ENCODE peak calls at places on chromosomes 6 and 20, in seven cellular contexts. Z is GM23248, H is GM13976, J is ovary, T is NCI-H187 treated with DMSO at 0.1 percent for 48 hours, E is body of pancreas, V is nephron progenitor cell. D is an unnamed sample.

GRCh38 chr6:37083243-37084138 is 78.0 kb downstream of the FGD2 start:
- DNase-seq in T (no peak), E (peak), Z (peak), H (no peak), V (no peak), J (peak), D (no peak)

GRCh38 chr6:16398587-16398986 is 160.2 kb downstream of the GMPR start:
- DNase-seq in Z (peak), V (no peak), E (no peak), J (no peak), T (no peak), H (no peak), D (no peak)

GRCh38 chr6:100701728-100702127 is 179.4 kb downstream of the ASCC3 start:
- DNase-seq in E (no peak), T (no peak), V (no peak), Z (no peak), H (no peak), J (no peak), D (no peak)

GRCh38 chr20:36988494-36988966 is 37.0 kb upstream of the SAMHD1 start:
- DNase-seq in E (no peak), Z (peak), H (no peak), V (no peak), J (no peak), T (no peak), D (no peak)

GRCh38 chr6:19831358-19831757 is 5.8 kb upstream of the ID4 start:
- DNase-seq in Z (no peak), H (no peak), T (no peak), V (no peak), J (no peak), E (no peak), D (no peak)

GRCh38 chr6:155254139-155254538 is 9.7 kb upstream of the CLDN20 start:
- DNase-seq in E (no peak), V (no peak), J (no peak), T (no peak), H (no peak), Z (no peak), D (no peak)

GRCh38 chr20:24996449-24997195 is 4.1 kb upstream of the APMAP start:
- DNase-seq in Z (no peak), E (peak), J (no peak), T (no peak), H (no peak), V (no peak), D (no peak)

GRCh38 chr6:111600588-111601440 is 4.9 kb downstream of the TRAF3IP2 start:
- DNase-seq in Z (peak), H (no peak), V (no peak), T (no peak), E (peak), J (no peak), D (no peak)

GRCh38 chr6:11851405-11851804 is 72.8 kb upstream of the ADTRP start:
- DNase-seq in E (no peak), Z (peak), T (peak), H (no peak), J (no peak), V (no peak), D (no peak)

GRCh38 chr6:104705095-104705707 is 154.5 kb downstream of the HACE1 start:
- DNase-seq in E (peak), T (no peak), H (no peak), V (no peak), Z (peak), J (no peak), D (no peak)

GRCh38 chr20:14617123-14617522 is 279.7 kb upstream of the FLRT3 start:
- DNase-seq in J (no peak), V (no peak), H (no peak), T (no peak), Z (peak), E (no peak), D (no peak)

GRCh38 chr20:40860487-40860902 is 168.1 kb upstream of the TOP1 start:
- DNase-seq in E (no peak), J (no peak), H (no peak), T (no peak), V (no peak), Z (peak), D (no peak)

GRCh38 chr6:158629376-158630221 is 14.9 kb downstream of the DYNLT1 start:
- DNase-seq in H (peak), E (peak), J (no peak), Z (no peak), V (peak), T (no peak), D (no peak)

GRCh38 chr6:168967556-168967955 is 286.1 kb downstream of the THBS2 start:
- DNase-seq in T (no peak), E (no peak), Z (no peak), V (no peak), H (no peak), J (no peak), D (no peak)

GRCh38 chr6:3102875-3103274 is 15.6 kb upstream of the BPHL start:
- DNase-seq in Z (peak), H (no peak), T (no peak), J (no peak), E (no peak), V (no peak), D (no peak)

GRCh38 chr6:100382767-100383195 is 81.9 kb downstream of the SIM1 start:
- DNase-seq in E (no peak), H (no peak), T (no peak), J (no peak), V (no peak), Z (peak), D (no peak)

GRCh38 chr6:158068893-158069799 is 87.5 kb downstream of the SYNJ2 start:
- DNase-seq in Z (peak), E (peak), T (peak), H (no peak), V (no peak), J (no peak), D (no peak)

GRCh38 chr6:41723178-41723935 is 12.1 kb downstream of the TFEB start:
- DNase-seq in J (no peak), T (no peak), E (peak), Z (peak), V (peak), H (peak), D (peak)

GRCh38 chr6:111957623-111958315 is 84.5 kb upstream of the FYN start:
- DNase-seq in T (no peak), J (no peak), Z (no peak), H (no peak), V (peak), E (no peak), D (no peak)